ENCODE peak calls at places on chromosomes 5 and 9, in ten cellular contexts. One of them, this sample, is unnamed.

GRCh38 chr9:114745108-114745848 is 60.6 kb downstream of the TNFSF15 start:
- DNase-seq in kidney epithelial cell: no peak
- DNase-seq in RWPE1: no peak
- DNase-seq in lower leg skin: no peak
- DNase-seq in T-helper 9 cell: no peak
- DNase-seq in adrenal gland: no peak
- DNase-seq in naive B cell: no peak
- DNase-seq in HT1080: no peak
- DNase-seq in neural crest cell: no peak
- DNase-seq in Calu3: no peak
- DNase-seq in this sample: no peak

GRCh38 chr5:172617817-172618216 is 23.2 kb upstream of the NEURL1B start:
- DNase-seq in RWPE1: no peak
- DNase-seq in Calu3: no peak
- DNase-seq in kidney epithelial cell: no peak
- DNase-seq in neural crest cell: no peak
- DNase-seq in HT1080: no peak
- DNase-seq in adrenal gland: no peak
- DNase-seq in naive B cell: no peak
- DNase-seq in lower leg skin: no peak
- DNase-seq in T-helper 9 cell: no peak
- DNase-seq in this sample: no peak

GRCh38 chr9:108078823-108079222 is 589.3 kb upstream of the KLF4 start:
- DNase-seq in Calu3: no peak
- DNase-seq in adrenal gland: no peak
- DNase-seq in T-helper 9 cell: no peak
- DNase-seq in lower leg skin: no peak
- DNase-seq in HT1080: no peak
- DNase-seq in neural crest cell: no peak
- DNase-seq in kidney epithelial cell: no peak
- DNase-seq in naive B cell: no peak
- DNase-seq in RWPE1: no peak
- DNase-seq in this sample: no peak

GRCh38 chr5:40401281-40401680 is 278.4 kb upstream of the PTGER4 start:
- DNase-seq in HT1080: peak
- DNase-seq in naive B cell: no peak
- DNase-seq in Calu3: no peak
- DNase-seq in kidney epithelial cell: no peak
- DNase-seq in lower leg skin: no peak
- DNase-seq in T-helper 9 cell: no peak
- DNase-seq in RWPE1: no peak
- DNase-seq in neural crest cell: no peak
- DNase-seq in adrenal gland: no peak
- DNase-seq in this sample: no peak

GRCh38 chr5:73909474-73909873 is 283.5 kb downstream of the ARHGEF28 start:
- DNase-seq in RWPE1: no peak
- DNase-seq in kidney epithelial cell: no peak
- DNase-seq in neural crest cell: no peak
- DNase-seq in lower leg skin: no peak
- DNase-seq in adrenal gland: no peak
- DNase-seq in naive B cell: no peak
- DNase-seq in HT1080: no peak
- DNase-seq in T-helper 9 cell: no peak
- DNase-seq in Calu3: no peak
- DNase-seq in this sample: no peak

GRCh38 chr9:136527131-136527530 is 18.7 kb downstream of the NOTCH1 start:
- DNase-seq in kidney epithelial cell: no peak
- DNase-seq in neural crest cell: no peak
- DNase-seq in naive B cell: no peak
- DNase-seq in adrenal gland: no peak
- DNase-seq in Calu3: no peak
- DNase-seq in T-helper 9 cell: no peak
- DNase-seq in lower leg skin: no peak
- DNase-seq in RWPE1: no peak
- DNase-seq in HT1080: no peak
- DNase-seq in this sample: no peak

GRCh38 chr9:28024616-28025147 is 451.4 kb upstream of the C9orf72 start:
- DNase-seq in adrenal gland: no peak
- DNase-seq in lower leg skin: no peak
- DNase-seq in T-helper 9 cell: no peak
- DNase-seq in RWPE1: no peak
- DNase-seq in neural crest cell: no peak
- DNase-seq in kidney epithelial cell: no peak
- DNase-seq in naive B cell: no peak
- DNase-seq in HT1080: no peak
- DNase-seq in Calu3: no peak
- DNase-seq in this sample: no peak

GRCh38 chr5:22734907-22735306 is 118.2 kb downstream of the CDH12 start:
- DNase-seq in naive B cell: no peak
- DNase-seq in kidney epithelial cell: no peak
- DNase-seq in HT1080: no peak
- DNase-seq in neural crest cell: no peak
- DNase-seq in Calu3: no peak
- DNase-seq in lower leg skin: no peak
- DNase-seq in adrenal gland: no peak
- DNase-seq in RWPE1: no peak
- DNase-seq in T-helper 9 cell: no peak
- DNase-seq in this sample: no peak

GRCh38 chr5:103393131-103393754 is 134.7 kb downstream of the MACIR start:
- DNase-seq in Calu3: no peak
- DNase-seq in neural crest cell: peak
- DNase-seq in naive B cell: no peak
- DNase-seq in HT1080: peak
- DNase-seq in adrenal gland: peak
- DNase-seq in RWPE1: no peak
- DNase-seq in lower leg skin: peak
- DNase-seq in T-helper 9 cell: no peak
- DNase-seq in kidney epithelial cell: no peak
- DNase-seq in this sample: no peak

GRCh38 chr5:122715095-122715494 is 59.8 kb upstream of the SNX2 start:
- DNase-seq in adrenal gland: no peak
- DNase-seq in naive B cell: no peak
- DNase-seq in Calu3: no peak
- DNase-seq in lower leg skin: peak
- DNase-seq in neural crest cell: no peak
- DNase-seq in RWPE1: no peak
- DNase-seq in T-helper 9 cell: no peak
- DNase-seq in HT1080: peak
- DNase-seq in kidney epithelial cell: no peak
- DNase-seq in this sample: no peak

GRCh38 chr5:50576686-50577256 is 89.7 kb upstream of the PARP8 start:
- DNase-seq in neural crest cell: no peak
- DNase-seq in Calu3: no peak
- DNase-seq in lower leg skin: no peak
- DNase-seq in T-helper 9 cell: no peak
- DNase-seq in HT1080: no peak
- DNase-seq in adrenal gland: no peak
- DNase-seq in kidney epithelial cell: no peak
- DNase-seq in naive B cell: no peak
- DNase-seq in RWPE1: no peak
- DNase-seq in this sample: no peak

GRCh38 chr9:77764894-77765780 is 117.0 kb upstream of the GNA14 start:
- DNase-seq in HT1080: peak
- DNase-seq in adrenal gland: no peak
- DNase-seq in T-helper 9 cell: no peak
- DNase-seq in lower leg skin: no peak
- DNase-seq in naive B cell: no peak
- DNase-seq in kidney epithelial cell: no peak
- DNase-seq in neural crest cell: no peak
- DNase-seq in RWPE1: no peak
- DNase-seq in Calu3: peak
- DNase-seq in this sample: peak

GRCh38 chr9:77877976-77878375 is 153.6 kb downstream of the GNAQ start:
- DNase-seq in RWPE1: no peak
- DNase-seq in T-helper 9 cell: no peak
- DNase-seq in HT1080: no peak
- DNase-seq in naive B cell: no peak
- DNase-seq in adrenal gland: no peak
- DNase-seq in Calu3: no peak
- DNase-seq in kidney epithelial cell: no peak
- DNase-seq in neural crest cell: no peak
- DNase-seq in lower leg skin: no peak
- DNase-seq in this sample: no peak

GRCh38 chr9:136862849-136863622 is 3.1 kb downstream of the EDF1 start:
- DNase-seq in neural crest cell: no peak
- DNase-seq in adrenal gland: no peak
- DNase-seq in Calu3: no peak
- DNase-seq in RWPE1: no peak
- DNase-seq in HT1080: no peak
- DNase-seq in naive B cell: no peak
- DNase-seq in lower leg skin: no peak
- DNase-seq in kidney epithelial cell: no peak
- DNase-seq in T-helper 9 cell: no peak
- DNase-seq in this sample: no peak

GRCh38 chr5:57695179-57695578 is 212.6 kb upstream of the ACTBL2 start:
- DNase-seq in kidney epithelial cell: no peak
- DNase-seq in HT1080: no peak
- DNase-seq in lower leg skin: no peak
- DNase-seq in adrenal gland: no peak
- DNase-seq in naive B cell: no peak
- DNase-seq in neural crest cell: no peak
- DNase-seq in RWPE1: no peak
- DNase-seq in Calu3: peak
- DNase-seq in T-helper 9 cell: no peak
- DNase-seq in this sample: no peak

GRCh38 chr5:111775224-111775623 is 18.2 kb upstream of the NREP start:
- DNase-seq in RWPE1: no peak
- DNase-seq in lower leg skin: no peak
- DNase-seq in kidney epithelial cell: no peak
- DNase-seq in HT1080: no peak
- DNase-seq in neural crest cell: no peak
- DNase-seq in T-helper 9 cell: no peak
- DNase-seq in Calu3: no peak
- DNase-seq in naive B cell: no peak
- DNase-seq in adrenal gland: no peak
- DNase-seq in this sample: peak

GRCh38 chr5:148186248-148187003 is 16.4 kb upstream of the SPINK6 start:
- DNase-seq in HT1080: peak
- DNase-seq in RWPE1: peak
- DNase-seq in naive B cell: no peak
- DNase-seq in T-helper 9 cell: no peak
- DNase-seq in lower leg skin: no peak
- DNase-seq in neural crest cell: no peak
- DNase-seq in Calu3: peak
- DNase-seq in adrenal gland: no peak
- DNase-seq in kidney epithelial cell: peak
- DNase-seq in this sample: no peak

GRCh38 chr9:78295731-78296130 is 1.2 kb upstream of the PSAT1 start:
- DNase-seq in Calu3: no peak
- DNase-seq in naive B cell: no peak
- DNase-seq in lower leg skin: no peak
- DNase-seq in T-helper 9 cell: no peak
- DNase-seq in neural crest cell: no peak
- DNase-seq in adrenal gland: no peak
- DNase-seq in kidney epithelial cell: no peak
- DNase-seq in RWPE1: no peak
- DNase-seq in HT1080: no peak
- DNase-seq in this sample: no peak

GRCh38 chr9:91898451-91899433 is 51.3 kb downstream of the ROR2 start:
- DNase-seq in T-helper 9 cell: no peak
- DNase-seq in kidney epithelial cell: peak
- DNase-seq in HT1080: peak
- DNase-seq in RWPE1: no peak
- DNase-seq in neural crest cell: no peak
- DNase-seq in Calu3: no peak
- DNase-seq in naive B cell: no peak
- DNase-seq in adrenal gland: peak
- DNase-seq in lower leg skin: no peak
- DNase-seq in this sample: peak

GRCh38 chr5:95244479-95244878 is 40.4 kb downstream of the MCTP1 start:
- DNase-seq in lower leg skin: no peak
- DNase-seq in kidney epithelial cell: no peak
- DNase-seq in RWPE1: no peak
- DNase-seq in HT1080: no peak
- DNase-seq in adrenal gland: no peak
- DNase-seq in T-helper 9 cell: no peak
- DNase-seq in naive B cell: no peak
- DNase-seq in neural crest cell: no peak
- DNase-seq in Calu3: no peak
- DNase-seq in this sample: no peak

GRCh38 chr9:99085949-99086948 is 18.7 kb upstream of the TGFBR1 start:
- DNase-seq in HT1080: peak
- DNase-seq in T-helper 9 cell: no peak
- DNase-seq in kidney epithelial cell: no peak
- DNase-seq in neural crest cell: no peak
- DNase-seq in RWPE1: no peak
- DNase-seq in adrenal gland: no peak
- DNase-seq in naive B cell: no peak
- DNase-seq in lower leg skin: peak
- DNase-seq in Calu3: no peak
- DNase-seq in this sample: no peak

GRCh38 chr9:2087500-2088313 is 72.6 kb downstream of the SMARCA2 start:
- DNase-seq in kidney epithelial cell: no peak
- DNase-seq in lower leg skin: no peak
- DNase-seq in adrenal gland: no peak
- DNase-seq in naive B cell: peak
- DNase-seq in HT1080: peak
- DNase-seq in neural crest cell: no peak
- DNase-seq in RWPE1: peak
- DNase-seq in Calu3: no peak
- DNase-seq in T-helper 9 cell: no peak
- DNase-seq in this sample: peak

GRCh38 chr5:97009212-97009898 is 73.5 kb downstream of the LNPEP start:
- DNase-seq in HT1080: no peak
- DNase-seq in adrenal gland: no peak
- DNase-seq in RWPE1: no peak
- DNase-seq in lower leg skin: no peak
- DNase-seq in kidney epithelial cell: no peak
- DNase-seq in T-helper 9 cell: no peak
- DNase-seq in neural crest cell: no peak
- DNase-seq in naive B cell: peak
- DNase-seq in Calu3: no peak
- DNase-seq in this sample: peak

GRCh38 chr9:134928796-134929559 is 11.3 kb upstream of the FCN1 start:
- DNase-seq in Calu3: no peak
- DNase-seq in kidney epithelial cell: no peak
- DNase-seq in neural crest cell: no peak
- DNase-seq in adrenal gland: peak
- DNase-seq in HT1080: no peak
- DNase-seq in T-helper 9 cell: no peak
- DNase-seq in lower leg skin: peak
- DNase-seq in naive B cell: peak
- DNase-seq in RWPE1: no peak
- DNase-seq in this sample: no peak

GRCh38 chr5:41524174-41524573 is 13.8 kb upstream of the PLCXD3 start:
- DNase-seq in naive B cell: no peak
- DNase-seq in T-helper 9 cell: no peak
- DNase-seq in neural crest cell: no peak
- DNase-seq in HT1080: peak
- DNase-seq in lower leg skin: no peak
- DNase-seq in Calu3: no peak
- DNase-seq in RWPE1: no peak
- DNase-seq in adrenal gland: no peak
- DNase-seq in kidney epithelial cell: no peak
- DNase-seq in this sample: peak

GRCh38 chr5:167857321-167857720 is 434.1 kb upstream of the WWC1 start:
- DNase-seq in adrenal gland: no peak
- DNase-seq in T-helper 9 cell: no peak
- DNase-seq in neural crest cell: no peak
- DNase-seq in RWPE1: no peak
- DNase-seq in HT1080: no peak
- DNase-seq in lower leg skin: no peak
- DNase-seq in Calu3: no peak
- DNase-seq in naive B cell: no peak
- DNase-seq in kidney epithelial cell: no peak
- DNase-seq in this sample: no peak

GRCh38 chr5:4941957-4942830 is 197.9 kb upstream of the ADAMTS16 start:
- DNase-seq in kidney epithelial cell: no peak
- DNase-seq in T-helper 9 cell: no peak
- DNase-seq in lower leg skin: no peak
- DNase-seq in naive B cell: no peak
- DNase-seq in HT1080: peak
- DNase-seq in neural crest cell: peak
- DNase-seq in RWPE1: peak
- DNase-seq in Calu3: no peak
- DNase-seq in adrenal gland: peak
- DNase-seq in this sample: peak

GRCh38 chr5:108727639-108728565 is 19.8 kb upstream of the FER start:
- DNase-seq in lower leg skin: peak
- DNase-seq in T-helper 9 cell: peak
- DNase-seq in RWPE1: peak
- DNase-seq in HT1080: peak
- DNase-seq in Calu3: peak
- DNase-seq in neural crest cell: peak
- DNase-seq in kidney epithelial cell: peak
- DNase-seq in naive B cell: peak
- DNase-seq in adrenal gland: peak
- DNase-seq in this sample: peak

This sample was measured in erythroblast.